ENCODE peak calls at places on chromosomes 3 and 15, in four cellular contexts. W, M, X and L are unnamed samples.

GRCh38 chr3:48715179-48715800 is 1.7 kb downstream of the IP6K2 start:
- DNase-seq in W (no peak), M (no peak), X (peak), L (no peak)

GRCh38 chr15:29612096-29612495 is 210.2 kb downstream of the TJP1 start:
- DNase-seq in W (no peak), M (no peak), X (peak), L (no peak)

GRCh38 chr3:100696161-100696560 is 13.1 kb upstream of the TFG start:
- DNase-seq in W (no peak), M (no peak), X (no peak), L (no peak)

GRCh38 chr15:33282226-33283020 is 28.3 kb upstream of the RYR3 start:
- DNase-seq in W (no peak), M (no peak), X (no peak), L (no peak)

GRCh38 chr15:73325191-73325980 is 43.4 kb downstream of the HCN4 start:
- DNase-seq in W (no peak), M (no peak), X (no peak), L (no peak)

GRCh38 chr15:81023483-81024264 is 23.0 kb downstream of the TLNRD1 start:
- DNase-seq in W (peak), M (peak), X (peak), L (peak)

GRCh38 chr3:21059409-21059808 is 691.6 kb downstream of the ZNF385D start:
- DNase-seq in W (no peak), M (no peak), X (peak), L (no peak)

GRCh38 chr3:126127452-126127851 is 43.5 kb upstream of the SLC41A3 start:
- DNase-seq in W (no peak), M (no peak), X (no peak), L (peak)

GRCh38 chr15:92164327-92165000 is 229.2 kb upstream of the ST8SIA2 start:
- DNase-seq in W (no peak), M (no peak), X (peak), L (no peak)

GRCh38 chr3:194537732-194538247 is 51.0 kb upstream of the ATP13A3 start:
- DNase-seq in W (peak), M (no peak), X (peak), L (peak)

GRCh38 chr3:173799073-173799830 is 401.7 kb downstream of the NLGN1 start:
- DNase-seq in W (no peak), M (no peak), X (no peak), L (no peak)

GRCh38 chr3:56119575-56120349 is 348.5 kb downstream of the ERC2 start:
- DNase-seq in W (no peak), M (no peak), X (peak), L (no peak)

GRCh38 chr15:69973102-69973714 is 124.5 kb downstream of the TLE3 start:
- DNase-seq in W (no peak), M (no peak), X (peak), L (no peak)

GRCh38 chr3:175851541-175851940 is 992.4 kb downstream of the NAALADL2 start:
- DNase-seq in W (no peak), M (no peak), X (no peak), L (no peak)